ENCODE peak calls at places on chromosome 16, in five cellular contexts. One of them, this sample, is unnamed.

GRCh38 chr16:674968-675883 is at the start of gene RHBDL1:
- DNase-seq in WERI-Rb-1: peak
- DNase-seq in lower leg skin: no peak
- DNase-seq in uterus: no peak
- DNase-seq in H1: peak
- DNase-seq in this sample: no peak

GRCh38 chr16:53643474-53643873 is 60.2 kb downstream of the RPGRIP1L start:
- DNase-seq in H1: no peak
- DNase-seq in lower leg skin: no peak
- DNase-seq in uterus: no peak
- DNase-seq in WERI-Rb-1: no peak
- DNase-seq in this sample: no peak

GRCh38 chr16:68332411-68333121 is 21.7 kb downstream of the PRMT7 start:
- DNase-seq in WERI-Rb-1: no peak
- DNase-seq in H1: no peak
- DNase-seq in lower leg skin: peak
- DNase-seq in uterus: no peak
- DNase-seq in this sample: no peak

GRCh38 chr16:67029249-67030096 is 524 bp downstream of the CBFB start:
- DNase-seq in WERI-Rb-1: peak
- DNase-seq in uterus: peak
- DNase-seq in H1: no peak
- DNase-seq in lower leg skin: peak
- DNase-seq in this sample: peak

GRCh38 chr16:88487920-88488842 is 35.1 kb downstream of the ZFPM1 start:
- DNase-seq in lower leg skin: no peak
- DNase-seq in H1: no peak
- DNase-seq in uterus: no peak
- DNase-seq in WERI-Rb-1: no peak
- DNase-seq in this sample: no peak

GRCh38 chr16:27317738-27318398 is 4.1 kb downstream of the IL4R start:
- DNase-seq in lower leg skin: no peak
- DNase-seq in H1: no peak
- DNase-seq in uterus: no peak
- DNase-seq in WERI-Rb-1: no peak
- DNase-seq in this sample: no peak

GRCh38 chr16:85667261-85667660 is 21.5 kb downstream of the GINS2 start:
- DNase-seq in H1: no peak
- DNase-seq in uterus: no peak
- DNase-seq in WERI-Rb-1: no peak
- DNase-seq in lower leg skin: no peak
- DNase-seq in this sample: no peak

GRCh38 chr16:87343753-87344050 is 26.5 kb upstream of the C16orf95 start:
- DNase-seq in uterus: no peak
- DNase-seq in H1: no peak
- DNase-seq in lower leg skin: no peak
- DNase-seq in WERI-Rb-1: no peak
- DNase-seq in this sample: no peak

GRCh38 chr16:28090646-28091377 is 27.3 kb upstream of the GSG1L start:
- DNase-seq in H1: peak
- DNase-seq in WERI-Rb-1: peak
- DNase-seq in lower leg skin: no peak
- DNase-seq in uterus: no peak
- DNase-seq in this sample: no peak

GRCh38 chr16:78748471-78748929 is 649.0 kb downstream of the WWOX start:
- DNase-seq in uterus: no peak
- DNase-seq in lower leg skin: no peak
- DNase-seq in H1: no peak
- DNase-seq in WERI-Rb-1: peak
- DNase-seq in this sample: no peak

GRCh38 chr16:15942901-15943690 is 6.3 kb upstream of the ABCC1 start:
- DNase-seq in WERI-Rb-1: no peak
- DNase-seq in H1: no peak
- DNase-seq in uterus: no peak
- DNase-seq in lower leg skin: no peak
- DNase-seq in this sample: no peak

GRCh38 chr16:74626741-74627416 is 20.0 kb upstream of the GLG1 start:
- DNase-seq in WERI-Rb-1: no peak
- DNase-seq in lower leg skin: no peak
- DNase-seq in uterus: no peak
- DNase-seq in H1: no peak
- DNase-seq in this sample: peak

GRCh38 chr16:65522412-65522811 is 400.5 kb upstream of the CDH11 start:
- DNase-seq in WERI-Rb-1: no peak
- DNase-seq in uterus: no peak
- DNase-seq in H1: no peak
- DNase-seq in lower leg skin: no peak
- DNase-seq in this sample: no peak

GRCh38 chr16:70520612-70521297 is 2.6 kb downstream of the COG4 start:
- DNase-seq in H1: no peak
- DNase-seq in uterus: no peak
- DNase-seq in WERI-Rb-1: no peak
- DNase-seq in lower leg skin: no peak
- DNase-seq in this sample: peak

GRCh38 chr16:81905277-81905676 is 106.0 kb downstream of the SDR42E1 start:
- DNase-seq in uterus: no peak
- DNase-seq in WERI-Rb-1: peak
- DNase-seq in H1: no peak
- DNase-seq in lower leg skin: no peak
- DNase-seq in this sample: no peak

GRCh38 chr16:25108054-25108453 is 3.5 kb upstream of the LCMT1 start:
- DNase-seq in H1: no peak
- DNase-seq in lower leg skin: no peak
- DNase-seq in uterus: no peak
- DNase-seq in WERI-Rb-1: peak
- DNase-seq in this sample: peak
- TF ChIP-seq CTCF in H1: peak
- TF ChIP-seq CTCF in lower leg skin: no peak
- TF ChIP-seq CTCF in uterus: no peak
- TF ChIP-seq CTCF in WERI-Rb-1: peak
- TF ChIP-seq CTCF in this sample: peak

GRCh38 chr16:7158481-7158880 is 174.2 kb upstream of the RBFOX1 start:
- DNase-seq in uterus: no peak
- DNase-seq in WERI-Rb-1: no peak
- DNase-seq in H1: no peak
- DNase-seq in lower leg skin: no peak
- DNase-seq in this sample: no peak

GRCh38 chr16:7160093-7160492 is 172.6 kb upstream of the RBFOX1 start:
- DNase-seq in lower leg skin: no peak
- DNase-seq in uterus: no peak
- DNase-seq in H1: no peak
- DNase-seq in WERI-Rb-1: no peak
- DNase-seq in this sample: no peak

GRCh38 chr16:7167651-7168050 is 165.0 kb upstream of the RBFOX1 start:
- DNase-seq in lower leg skin: no peak
- DNase-seq in uterus: no peak
- DNase-seq in WERI-Rb-1: no peak
- DNase-seq in H1: no peak
- DNase-seq in this sample: no peak

DNA sequence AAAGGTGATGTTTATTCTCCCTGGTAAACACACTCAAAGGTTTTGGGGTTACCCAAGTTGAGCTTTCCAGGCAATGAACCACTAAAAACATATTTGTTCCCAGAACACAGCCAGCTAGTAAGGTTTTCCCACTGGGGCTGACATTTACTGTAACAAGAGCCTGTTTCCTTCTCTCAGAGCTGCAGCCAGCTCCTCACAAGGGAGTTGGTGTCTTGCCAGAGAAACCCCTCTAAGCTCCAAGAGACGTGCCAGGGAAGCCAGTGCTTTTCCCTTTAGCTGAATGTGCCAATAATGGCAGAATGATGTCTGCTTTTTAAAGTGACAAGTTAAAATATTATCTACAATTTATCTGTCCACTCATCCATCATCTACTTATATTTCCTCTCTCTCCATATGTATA is 170.8 kb upstream of the RBFOX1 start:
- DNase-seq in lower leg skin: no peak
- DNase-seq in H1: no peak
- DNase-seq in uterus: no peak
- DNase-seq in WERI-Rb-1: no peak
- DNase-seq in this sample: no peak
- TF ChIP-seq CTCF in lower leg skin: no peak
- TF ChIP-seq CTCF in H1: no peak
- TF ChIP-seq CTCF in uterus: no peak
- TF ChIP-seq CTCF in WERI-Rb-1: no peak
- TF ChIP-seq CTCF in this sample: no peak

GRCh38 chr16:56767018-56767417 is 37.1 kb downstream of the NUP93 start:
- DNase-seq in lower leg skin: no peak
- DNase-seq in uterus: no peak
- DNase-seq in WERI-Rb-1: peak
- DNase-seq in H1: no peak
- DNase-seq in this sample: no peak
- TF ChIP-seq CTCF in lower leg skin: no peak
- TF ChIP-seq CTCF in uterus: no peak
- TF ChIP-seq CTCF in WERI-Rb-1: no peak
- TF ChIP-seq CTCF in H1: no peak
- TF ChIP-seq CTCF in this sample: no peak

DNA sequence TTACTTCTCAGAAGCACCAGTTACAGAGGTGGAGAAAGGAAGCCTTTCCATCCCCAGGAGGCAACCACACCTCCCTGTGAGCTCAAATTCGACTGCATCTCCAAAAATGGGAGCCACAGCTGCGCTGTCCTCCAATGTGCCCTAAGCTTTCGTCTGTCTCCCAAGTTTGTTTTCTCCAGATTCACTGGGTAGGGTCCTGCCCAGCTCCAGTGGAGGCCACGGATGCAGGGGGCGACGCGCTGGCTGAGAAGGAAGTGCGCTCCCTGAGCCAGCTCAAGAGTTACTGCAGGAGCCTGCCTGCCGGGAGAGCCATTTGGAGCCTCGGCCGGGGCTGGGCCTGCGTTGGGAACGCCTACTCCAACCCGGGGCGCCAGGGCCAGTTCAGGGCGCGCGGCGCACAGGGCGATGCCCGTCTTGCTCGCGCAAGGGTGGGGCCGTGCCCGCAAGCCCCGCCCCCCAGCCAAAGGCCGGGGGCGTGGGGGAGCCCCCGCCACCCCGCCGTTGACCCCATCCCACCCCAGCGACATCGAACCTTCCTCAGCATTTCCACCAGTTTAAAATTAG is 19.5 kb downstream of the SIAH1 start:
- DNase-seq in uterus: peak
- DNase-seq in lower leg skin: peak
- DNase-seq in WERI-Rb-1: peak
- DNase-seq in H1: peak
- DNase-seq in this sample: peak
- TF ChIP-seq CTCF in uterus: no peak
- TF ChIP-seq CTCF in lower leg skin: no peak
- TF ChIP-seq CTCF in WERI-Rb-1: peak
- TF ChIP-seq CTCF in H1: no peak
- TF ChIP-seq CTCF in this sample: no peak

GRCh38 chr16:14428043-14428442 is 202.0 kb downstream of the PARN start:
- DNase-seq in H1: no peak
- DNase-seq in uterus: no peak
- DNase-seq in lower leg skin: no peak
- DNase-seq in WERI-Rb-1: no peak
- DNase-seq in this sample: no peak
- TF ChIP-seq CTCF in H1: no peak
- TF ChIP-seq CTCF in uterus: no peak
- TF ChIP-seq CTCF in lower leg skin: no peak
- TF ChIP-seq CTCF in WERI-Rb-1: no peak
- TF ChIP-seq CTCF in this sample: no peak

GRCh38 chr16:14309001-14309886 is 238.1 kb downstream of the MRTFB start:
- DNase-seq in lower leg skin: no peak
- DNase-seq in H1: no peak
- DNase-seq in WERI-Rb-1: no peak
- DNase-seq in uterus: no peak
- DNase-seq in this sample: peak
- TF ChIP-seq CTCF in lower leg skin: no peak
- TF ChIP-seq CTCF in H1: peak
- TF ChIP-seq CTCF in WERI-Rb-1: no peak
- TF ChIP-seq CTCF in uterus: no peak
- TF ChIP-seq CTCF in this sample: no peak

DNA sequence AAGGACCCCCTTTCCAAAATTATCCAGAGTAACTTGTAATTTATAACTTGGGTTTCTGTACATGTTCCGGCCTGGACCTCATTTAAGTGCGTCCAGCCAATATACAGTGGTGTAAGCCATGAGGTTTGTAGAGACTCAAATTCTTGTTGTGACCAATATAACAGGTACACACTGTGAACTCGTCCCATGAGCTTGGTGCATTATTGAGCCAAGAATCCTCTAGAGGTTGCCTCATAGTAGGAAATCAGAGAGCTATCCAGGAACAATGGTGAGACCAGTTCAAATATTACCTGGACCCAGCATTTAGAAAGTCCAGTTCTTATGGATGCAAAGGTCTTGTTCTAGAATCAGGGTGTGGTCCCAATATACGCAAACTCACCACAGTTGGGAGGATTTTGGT is 138.2 kb downstream of the NPIPB5 start:
- DNase-seq in WERI-Rb-1: no peak
- DNase-seq in H1: no peak
- DNase-seq in uterus: no peak
- DNase-seq in lower leg skin: no peak
- DNase-seq in this sample: no peak
- TF ChIP-seq CTCF in WERI-Rb-1: no peak
- TF ChIP-seq CTCF in H1: no peak
- TF ChIP-seq CTCF in uterus: no peak
- TF ChIP-seq CTCF in lower leg skin: no peak
- TF ChIP-seq CTCF in this sample: no peak

GRCh38 chr16:51813609-51814008 is 662.5 kb upstream of the SALL1 start:
- DNase-seq in H1: peak
- DNase-seq in WERI-Rb-1: peak
- DNase-seq in uterus: no peak
- DNase-seq in lower leg skin: no peak
- DNase-seq in this sample: no peak
- TF ChIP-seq CTCF in H1: peak
- TF ChIP-seq CTCF in WERI-Rb-1: peak
- TF ChIP-seq CTCF in uterus: no peak
- TF ChIP-seq CTCF in lower leg skin: no peak
- TF ChIP-seq CTCF in this sample: no peak

GRCh38 chr16:55567382-55567781 is 898 bp downstream of the CAPNS2 start:
- DNase-seq in lower leg skin: no peak
- DNase-seq in WERI-Rb-1: no peak
- DNase-seq in uterus: no peak
- DNase-seq in H1: no peak
- DNase-seq in this sample: no peak
- TF ChIP-seq CTCF in lower leg skin: no peak
- TF ChIP-seq CTCF in WERI-Rb-1: no peak
- TF ChIP-seq CTCF in uterus: no peak
- TF ChIP-seq CTCF in H1: no peak
- TF ChIP-seq CTCF in this sample: no peak

GRCh38 chr16:46688657-46689491 is at the start of gene VPS35:
- DNase-seq in uterus: peak
- DNase-seq in WERI-Rb-1: peak
- DNase-seq in H1: peak
- DNase-seq in lower leg skin: peak
- DNase-seq in this sample: peak
- TF ChIP-seq CTCF in uterus: no peak
- TF ChIP-seq CTCF in WERI-Rb-1: peak
- TF ChIP-seq CTCF in H1: peak
- TF ChIP-seq CTCF in lower leg skin: no peak
- TF ChIP-seq CTCF in this sample: peak